ENCODE peak calls at places on chromosome X, in seven cellular contexts. A, K, Z, T, O, D and G are unnamed samples.

GRCh38 chrX:55710701-55711100 is 6.8 kb upstream of the RRAGB start:
- DNase-seq in A (no peak), K (no peak), Z (no peak), T (peak; percentile 64), O (no peak), D (peak; percentile 66), G (no peak)

GRCh38 chrX:39836802-39837420 is 260.8 kb downstream of the BCOR start:
- DNase-seq in A (no peak), K (peak; percentile 87), Z (no peak), T (no peak), O (no peak), D (no peak), G (no peak)

GRCh38 chrX:103513067-103513466 is 6.2 kb downstream of the RAB40A start:
- DNase-seq in A (no peak), K (no peak), Z (no peak), T (no peak), O (no peak), D (no peak), G (no peak)

GRCh38 chrX:19682712-19683331 is 167.5 kb upstream of the MAP3K15 start:
- DNase-seq in A (peak; percentile 50), K (no peak), Z (peak; percentile 64), T (peak; percentile 32), O (peak; percentile 88), D (peak; percentile 95), G (peak; percentile 32)

GRCh38 chrX:120301960-120302359 is 9.3 kb downstream of the TMEM255A start:
- DNase-seq in A (no peak), K (no peak), Z (no peak), T (no peak), O (no peak), D (no peak), G (no peak)

GRCh38 chrX:115531818-115532403 is 29.1 kb upstream of the PLS3 start:
- DNase-seq in A (no peak), K (no peak), Z (no peak), T (peak; percentile 42), O (no peak), D (peak; percentile 24), G (no peak)

GRCh38 chrX:43693602-43694406 is 37.7 kb downstream of the MAOA start:
- DNase-seq in A (no peak), K (no peak), Z (peak; percentile 48), T (no peak), O (no peak), D (no peak), G (no peak)

GRCh38 chrX:16435399-16435986 is 214.5 kb upstream of the S100G start:
- DNase-seq in A (no peak), K (no peak), Z (no peak), T (no peak), O (no peak), D (no peak), G (no peak)

GRCh38 chrX:22135171-22135711 is 103.1 kb downstream of the PHEX start:
- DNase-seq in A (no peak), K (no peak), Z (no peak), T (peak; percentile 80), O (no peak), D (peak; percentile 56), G (no peak)

GRCh38 chrX:150361777-150362351 is 1.3 kb upstream of the MAMLD1 start:
- DNase-seq in A (no peak), K (peak; percentile 11), Z (peak; percentile 39), T (peak; percentile 4), O (no peak), D (no peak), G (peak; percentile 36)

GRCh38 chrX:12949205-12949926 is 25.5 kb upstream of the TMSB4X start:
- DNase-seq in A (no peak), K (no peak), Z (no peak), T (no peak), O (peak; percentile 18), D (peak; percentile 86), G (no peak)

GRCh38 chrX:148311544-148311943 is 188.9 kb upstream of the AFF2 start:
- DNase-seq in A (no peak), K (no peak), Z (no peak), T (no peak), O (no peak), D (no peak), G (no peak)

GRCh38 chrX:16797358-16797757 is 11.1 kb downstream of the TXLNG start:
- DNase-seq in A (no peak), K (no peak), Z (no peak), T (no peak), O (peak; percentile 85), D (peak; percentile 68), G (no peak)

GRCh38 chrX:132077912-132078311 is 49.9 kb downstream of the FRMD7 start:
- DNase-seq in A (no peak), K (no peak), Z (no peak), T (no peak), O (no peak), D (no peak), G (no peak)

GRCh38 chrX:20252392-20253231 is 14.1 kb downstream of the RPS6KA3 start:
- DNase-seq in A (peak; percentile 80), K (peak; percentile 54), Z (peak; percentile 61), T (peak; percentile 56), O (peak; percentile 91), D (peak; percentile 33), G (peak; percentile 33)

GRCh38 chrX:105328773-105329172 is 108.3 kb upstream of the TEX13A start:
- DNase-seq in A (no peak), K (no peak), Z (no peak), T (peak; percentile 60), O (no peak), D (no peak), G (no peak)

DNA sequence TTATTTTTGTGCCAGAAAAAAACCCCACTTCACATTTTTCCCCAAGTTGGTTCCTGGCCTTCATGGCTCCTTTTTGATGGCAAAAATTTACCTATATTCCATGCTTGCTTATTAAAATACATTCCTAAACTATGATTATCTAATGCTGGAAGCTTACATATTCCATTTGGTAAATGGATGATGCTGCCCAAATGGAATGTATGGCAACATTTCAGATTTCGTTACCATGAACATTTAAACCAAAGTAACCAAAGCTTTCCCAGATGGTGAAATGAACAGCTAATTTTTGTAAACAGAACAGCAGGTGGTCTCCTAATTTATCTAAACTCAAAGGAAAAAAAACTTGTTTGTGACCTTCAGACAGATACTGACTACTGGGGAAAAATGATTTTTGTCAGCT is 110.8 kb upstream of the TEX13A start:
- DNase-seq in A (no peak), K (no peak), Z (no peak), T (peak; percentile 61), O (no peak), D (peak; percentile 9), G (no peak)
- TF ChIP-seq CTCF in A (no peak), K (no peak), Z (no peak), T (no peak), O (no peak), D (no peak), G (no peak)

GRCh38 chrX:53441531-53442321 is 7.6 kb upstream of the HSD17B10 start:
- DNase-seq in A (peak; percentile 85), K (no peak), Z (peak; percentile 87), T (peak; percentile 54), O (peak; percentile 93), D (peak; percentile 60), G (peak; percentile 92)
- H3K4me3 ChIP-seq in A (peak overlapping the region; percentile 42), K (no peak overlapping the region), Z (peak overlapping the region; percentile 48), T (peak overlapping the region; percentile 40), O (no peak overlapping the region), D (peak overlapping the region; percentile 56), G (peak overlapping the region; percentile 47)

GRCh38 chrX:133649659-133650058 is 234.4 kb upstream of the GPC4 start:
- DNase-seq in A (no peak), K (no peak), Z (no peak), T (no peak), O (no peak), D (no peak), G (peak; percentile 87)
- TF ChIP-seq CTCF in A (no peak), K (no peak), Z (no peak), T (no peak), O (no peak), D (no peak), G (peak; percentile 6)

DNA sequence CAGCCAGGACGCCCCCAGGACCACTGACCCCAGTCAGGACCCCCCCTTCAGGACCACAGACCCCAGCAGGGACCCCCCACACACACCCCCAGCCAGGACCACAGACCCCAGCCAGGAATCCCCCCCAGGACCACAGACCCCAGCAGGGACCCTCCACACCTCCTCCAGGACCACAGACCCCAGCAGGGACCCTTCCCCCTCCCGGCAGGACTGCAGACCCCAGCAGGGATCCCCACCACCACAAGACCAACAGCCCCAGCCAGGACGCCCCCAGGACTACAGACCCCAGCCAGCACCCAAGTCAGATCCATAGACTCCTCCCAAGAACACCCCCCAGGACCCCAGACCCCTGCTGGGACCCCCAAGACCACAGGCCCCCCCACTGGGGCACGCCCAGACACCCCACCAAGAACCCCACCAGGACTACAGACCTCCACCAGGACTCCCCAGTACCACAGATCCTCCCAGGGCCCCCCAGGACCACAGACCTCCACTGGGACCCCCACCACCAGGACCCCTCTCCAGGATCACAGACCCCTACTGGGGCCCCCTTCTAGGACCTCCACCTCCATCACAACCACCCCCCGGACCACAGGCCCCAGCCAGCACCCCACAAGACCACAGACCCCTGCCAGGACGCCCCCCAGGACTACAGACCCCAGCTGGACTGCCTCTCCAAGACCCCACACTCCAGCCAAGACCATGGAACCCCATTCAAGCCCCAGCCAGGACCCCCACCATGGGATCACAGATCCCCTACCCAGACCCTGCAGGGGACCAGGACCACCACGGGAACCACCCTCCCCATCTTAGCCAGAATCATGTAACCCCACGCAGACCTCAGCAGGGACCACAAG is 698 bp upstream of the DHRSX start:
- DNase-seq in A (no peak), K (no peak), Z (no peak), T (no peak), O (peak; percentile 85), D (no peak), G (no peak)
- H3K4me3 ChIP-seq in A (peak overlapping the region; percentile 88), K (peak overlapping the region; percentile 32), Z (no peak overlapping the region), T (no peak overlapping the region), O (no peak overlapping the region), D (peak overlapping the region; percentile 78), G (peak overlapping the region; percentile 96)

DNA sequence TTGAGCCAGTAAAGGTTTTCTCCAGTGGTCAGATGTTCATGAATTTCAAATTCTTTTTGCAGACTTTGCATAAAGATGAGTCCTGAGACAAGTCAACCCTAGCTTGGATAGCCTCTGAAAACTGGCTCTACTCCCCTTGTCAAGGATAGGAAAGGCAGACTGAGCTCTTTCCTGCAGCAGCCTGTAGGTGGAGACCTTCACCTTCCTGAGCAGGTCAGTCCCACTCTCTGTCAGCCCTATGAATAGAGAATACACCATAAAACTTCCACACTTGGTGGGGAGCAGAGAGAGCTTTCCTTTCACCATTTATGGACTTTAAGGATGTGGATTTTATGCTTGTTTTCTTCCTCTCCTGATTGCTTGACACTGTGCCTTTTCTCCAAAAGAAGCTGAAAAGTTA is 41.9 kb downstream of the PCDH19 start:
- DNase-seq in A (no peak), K (peak; percentile 7), Z (no peak), T (peak; percentile 39), O (no peak), D (no peak), G (peak; percentile 42)
- TF ChIP-seq CTCF in A (no peak), K (peak; percentile 63), Z (peak; percentile 21), T (peak; percentile 73), O (no peak), D (peak; percentile 41), G (peak; percentile 55)